ENCODE peak calls at places on chromosome 9, in six cellular contexts. T, L, Q, V, F and C are unnamed samples.

GRCh38 chr9:91132576-91133073 is 229.1 kb downstream of the AUH start:
- DNase-seq in T (no peak), Q (no peak), F (no peak), V (no peak), L (no peak), C (no peak)

GRCh38 chr9:19028835-19029451 is 4.1 kb downstream of the SAXO1 start:
- DNase-seq in L (peak; percentile 36), T (peak; percentile 31), F (peak; percentile 81), Q (peak; percentile 75), V (peak; percentile 52), C (peak; percentile 45)

GRCh38 chr9:88476491-88477271 is 58.3 kb upstream of the NXNL2 start:
- DNase-seq in V (no peak), L (no peak), T (no peak), F (peak; percentile 22), Q (peak; percentile 28), C (no peak)

GRCh38 chr9:105693435-105694275 is 686 bp upstream of the TMEM38B start:
- DNase-seq in T (no peak), F (peak; percentile 33), L (no peak), Q (peak; percentile 2), V (no peak), C (no peak)

GRCh38 chr9:127722055-127722454 is 6.2 kb downstream of the TTC16 start:
- DNase-seq in F (no peak), T (no peak), V (no peak), Q (no peak), L (no peak), C (no peak)

GRCh38 chr9:131733601-131734061 is 6.2 kb downstream of the RAPGEF1 start:
- DNase-seq in F (no peak), L (no peak), T (no peak), V (peak; percentile 84), Q (peak; percentile 96), C (peak; percentile 84)

GRCh38 chr9:135246248-135247173 is 159.0 kb downstream of the OLFM1 start:
- DNase-seq in F (no peak), L (no peak), V (no peak), T (no peak), Q (no peak), C (no peak)

GRCh38 chr9:123807241-123807640 is 122.7 kb downstream of the DENND1A start:
- DNase-seq in L (no peak), T (no peak), F (no peak), V (no peak), Q (no peak), C (no peak)

GRCh38 chr9:116656535-116656934 is 30.6 kb upstream of the TRIM32 start:
- DNase-seq in T (no peak), L (no peak), Q (no peak), F (no peak), V (no peak), C (no peak)

GRCh38 chr9:114467910-114468309 is 37.4 kb downstream of the WHRN start:
- DNase-seq in F (no peak), Q (no peak), T (no peak), L (no peak), V (no peak), C (no peak)

GRCh38 chr9:131624636-131625241 is 79.4 kb downstream of the PRRT1B start:
- DNase-seq in F (no peak), T (no peak), L (no peak), V (no peak), Q (peak; percentile 40), C (no peak)

GRCh38 chr9:134892221-134892620 is 11.6 kb downstream of the FCN2 start:
- DNase-seq in T (no peak), Q (no peak), L (no peak), F (no peak), V (no peak), C (no peak)

DNA sequence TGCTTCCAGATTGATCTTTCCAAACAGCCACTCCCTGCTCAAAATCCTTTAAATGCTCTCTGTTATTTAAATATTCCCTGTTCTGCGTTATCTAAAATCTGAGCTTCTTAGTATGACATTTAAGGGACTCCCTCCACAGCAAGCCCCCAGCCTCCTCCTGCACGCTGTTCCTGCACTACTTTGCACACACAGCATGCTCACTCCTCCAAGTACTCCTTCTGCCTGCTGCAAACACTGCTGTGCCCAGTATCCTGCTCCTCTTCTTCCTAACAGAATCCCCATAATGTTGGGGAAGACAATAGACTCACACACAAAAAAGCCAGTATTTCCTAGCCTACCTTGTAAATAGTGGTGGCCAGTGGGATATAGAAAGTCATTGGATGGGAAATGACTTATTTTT is 123.4 kb upstream of the RASEF start:
- DNase-seq in F (no peak), L (no peak), Q (no peak), T (no peak), V (no peak), C (no peak)
- H3K27ac ChIP-seq in F (peak overlapping the region; percentile 21), L (no peak overlapping the region), Q (no peak overlapping the region), T (no peak overlapping the region), V (no peak overlapping the region), C (no peak overlapping the region)

GRCh38 chr9:98201749-98202148 is 9.3 kb upstream of the CORO2A start:
- DNase-seq in L (no peak), Q (no peak), F (no peak), V (no peak), T (no peak), C (no peak)

GRCh38 chr9:98201102-98201501 is 8.7 kb upstream of the CORO2A start:
- DNase-seq in V (no peak), F (no peak), L (no peak), T (no peak), Q (no peak), C (no peak)

GRCh38 chr9:98202252-98202651 is 9.8 kb upstream of the CORO2A start:
- DNase-seq in T (no peak), Q (no peak), V (no peak), F (no peak), L (no peak), C (no peak)

GRCh38 chr9:98204692-98205091 is 12.3 kb upstream of the CORO2A start:
- DNase-seq in Q (no peak), L (no peak), F (no peak), V (no peak), T (no peak), C (no peak)

DNA sequence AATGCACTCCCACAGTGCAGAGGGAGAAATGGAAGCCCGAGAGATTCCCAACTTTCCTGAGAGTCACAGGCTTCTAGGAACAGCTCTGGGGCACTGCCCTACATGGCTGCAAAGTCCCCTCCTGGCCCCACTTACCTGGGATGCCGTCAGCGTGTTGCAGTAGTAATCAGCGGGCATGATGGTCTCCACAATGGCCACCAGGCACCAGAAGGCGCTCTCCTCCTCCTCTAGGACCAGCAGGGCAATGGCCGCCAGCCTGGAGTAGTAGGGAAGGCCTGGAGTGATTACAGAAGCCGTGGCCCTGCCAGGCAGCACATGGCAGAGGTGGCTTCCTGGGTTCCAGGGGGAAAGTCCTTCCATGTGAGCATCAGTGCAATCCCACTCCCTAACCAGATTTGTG is 10.7 kb upstream of the CORO2A start:
- DNase-seq in F (no peak), T (no peak), L (no peak), Q (no peak), V (no peak), C (no peak)
- TF ChIP-seq CTCF in F (no peak), T (no peak), L (no peak), Q (no peak), V (no peak), C (no peak)

GRCh38 chr9:136259836-136260235 is 14.2 kb upstream of the QSOX2 start:
- DNase-seq in F (no peak), T (no peak), L (no peak), V (no peak), Q (no peak), C (no peak)

GRCh38 chr9:136260521-136260920 is 14.9 kb upstream of the QSOX2 start:
- DNase-seq in V (no peak), L (no peak), F (no peak), Q (no peak), T (no peak), C (no peak)

GRCh38 chr9:136260936-136261472 is 15.4 kb upstream of the QSOX2 start:
- DNase-seq in V (no peak), L (no peak), T (no peak), Q (no peak), F (no peak), C (no peak)

GRCh38 chr9:136262671-136263178 is 17.1 kb upstream of the QSOX2 start:
- DNase-seq in F (no peak), L (no peak), V (no peak), T (no peak), Q (no peak), C (no peak)

DNA sequence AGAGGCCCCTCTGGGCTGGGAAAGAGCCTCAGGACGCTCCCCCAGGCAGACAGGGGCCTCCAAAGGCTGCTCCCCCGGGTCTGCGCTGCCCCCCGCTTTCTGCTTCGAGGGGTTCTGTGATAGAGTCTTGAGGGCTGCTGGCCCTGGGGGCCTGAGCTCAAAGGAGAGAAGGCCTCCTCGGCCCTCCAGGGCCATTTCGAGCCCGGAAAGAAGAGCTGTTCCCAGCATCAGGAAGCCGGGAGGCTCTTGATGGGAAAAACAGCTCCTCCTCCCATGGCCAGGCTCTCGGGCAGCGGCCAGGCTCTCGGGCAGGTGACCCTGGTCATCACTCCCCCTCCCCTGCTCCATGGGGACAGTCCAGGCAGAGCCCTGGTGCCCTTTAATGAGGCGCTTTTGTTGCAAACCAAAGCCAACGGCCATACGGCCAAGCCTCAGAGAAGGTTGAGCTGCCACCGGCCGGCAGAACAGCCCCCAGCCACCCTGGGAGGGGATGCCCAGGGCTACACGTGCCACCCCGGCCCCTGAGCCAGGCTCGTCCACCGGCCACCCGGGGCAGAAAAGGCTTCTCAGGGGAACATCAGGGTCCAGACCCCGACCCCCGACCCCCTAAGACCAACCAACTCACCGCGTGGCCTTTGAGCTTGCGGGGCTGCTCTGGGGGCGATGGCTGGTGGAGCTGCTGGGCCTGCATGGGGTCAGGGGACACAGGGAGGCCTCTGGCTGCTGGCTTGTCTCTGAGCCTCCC is 16.2 kb upstream of the QSOX2 start:
- DNase-seq in F (no peak), V (no peak), L (no peak), T (no peak), Q (no peak), C (no peak)
- H3K27me3 ChIP-seq in F (no peaks in the 10 kb centered on the region), V (peaks cover 19% of the 10 kb centered on the region), L (no peaks in the 10 kb centered on the region), T (no peaks in the 10 kb centered on the region), Q (peaks cover 28% of the 10 kb centered on the region), C (no peaks in the 10 kb centered on the region)

DNA sequence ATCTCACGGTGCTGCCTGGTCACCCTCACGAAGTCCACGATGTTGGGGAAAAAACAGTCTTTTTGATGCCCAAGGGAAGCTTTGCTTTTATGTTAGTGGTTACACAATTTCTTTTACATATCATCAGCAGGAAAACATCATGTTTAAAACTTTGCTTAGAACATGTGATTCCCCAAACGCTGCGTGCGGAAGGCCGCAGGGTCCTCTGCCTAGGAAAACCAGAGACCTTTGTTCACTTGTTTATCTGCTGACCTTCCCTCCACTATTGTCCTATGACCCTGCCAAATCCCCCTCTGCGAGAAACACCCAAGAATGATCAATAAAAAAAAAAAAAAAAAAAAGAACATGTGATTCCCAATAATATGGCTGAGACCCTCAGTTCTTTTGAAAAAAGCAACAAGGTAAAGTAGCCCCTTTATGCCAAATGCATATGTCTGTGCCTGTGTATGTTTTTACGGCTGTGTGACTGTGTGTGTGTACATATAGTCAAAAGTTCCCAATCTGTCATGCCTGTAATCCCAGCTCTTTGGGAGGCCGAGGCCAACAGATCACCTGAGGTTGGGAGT is 11.5 kb upstream of the AGPAT2 start:
- DNase-seq in Q (no peak), V (no peak), T (no peak), L (no peak), F (no peak), C (no peak)
- H3K27ac ChIP-seq in Q (no peak overlapping the region), V (no peak overlapping the region), T (no peak overlapping the region), L (no peak overlapping the region), F (no peak overlapping the region), C (no peak overlapping the region)

GRCh38 chr9:107375651-107376369 is 92.7 kb downstream of the RAD23B start:
- DNase-seq in F (no peak), Q (no peak), L (no peak), V (no peak), T (no peak), C (no peak)
- TF ChIP-seq CTCF in F (no peak), Q (no peak), L (no peak), V (no peak), T (no peak), C (no peak)